ENCODE peak calls at places on chromosomes 16 and 17, in eight cellular contexts. R is MM.1S; Z is stomach; T is nephron progenitor cell; L is lower lobe of right lung; Y is activated effector memory CD4-positive, alpha-beta T cell treated with anti-CD3 and anti-CD28 coated beads, Interleukin-2, amount 50 U/mL, for 16 hours; D is body of pancreas; W is stromal cell of bone marrow. F is an unnamed sample.

GRCh38 chr16:24950275-24950674 is 64.9 kb downstream of the ARHGAP17 start:
- DNase-seq in R (no peak), Z (no peak), T (no peak), L (no peak), Y (no peak), D (no peak), W (peak), F (no peak)

GRCh38 chr17:48453447-48453846 is 23.4 kb upstream of the SKAP1 start:
- DNase-seq in R (peak), Z (no peak), T (no peak), L (no peak), Y (no peak), D (no peak), W (no peak), F (no peak)

GRCh38 chr17:79116575-79117368 is 42.1 kb downstream of the ENGASE start:
- DNase-seq in R (no peak), Z (no peak), T (no peak), L (no peak), Y (no peak), D (no peak), W (no peak), F (no peak)

GRCh38 chr17:50037321-50038107 is 18.4 kb upstream of the ITGA3 start:
- DNase-seq in R (no peak), Z (peak), T (no peak), L (peak), Y (peak), D (peak), W (peak), F (peak)

GRCh38 chr17:77110006-77110374 is 30.8 kb upstream of the SEC14L1 start:
- DNase-seq in R (peak), Z (no peak), T (no peak), L (no peak), Y (no peak), D (no peak), W (no peak), F (no peak)

GRCh38 chr16:10609410-10609774 is 29.0 kb upstream of the EMP2 start:
- DNase-seq in R (no peak), Z (no peak), T (no peak), L (no peak), Y (no peak), D (no peak), W (peak), F (no peak)

GRCh38 chr16:51538707-51539604 is 387.9 kb upstream of the SALL1 start:
- DNase-seq in R (no peak), Z (no peak), T (peak), L (no peak), Y (no peak), D (no peak), W (peak), F (no peak)

GRCh38 chr17:78970834-78971763 is 8.6 kb downstream of the LGALS3BP start:
- DNase-seq in R (peak), Z (peak), T (peak), L (peak), Y (peak), D (peak), W (no peak), F (no peak)

GRCh38 chr16:67156146-67156844 is 3.4 kb downstream of the TRADD start:
- DNase-seq in R (no peak), Z (no peak), T (no peak), L (no peak), Y (no peak), D (no peak), W (no peak), F (no peak)

GRCh38 chr17:46984892-46985291 is 5.8 kb upstream of the RPRML start:
- DNase-seq in R (no peak), Z (peak), T (no peak), L (no peak), Y (no peak), D (peak), W (no peak), F (no peak)

GRCh38 chr17:56910509-56911235 is 3.2 kb downstream of the TRIM25 start:
- DNase-seq in R (no peak), Z (no peak), T (no peak), L (no peak), Y (no peak), D (no peak), W (no peak), F (no peak)

GRCh38 chr17:42568341-42569111 is 1.6 kb downstream of the MLX start:
- DNase-seq in R (no peak), Z (no peak), T (no peak), L (no peak), Y (no peak), D (no peak), W (no peak), F (no peak)

GRCh38 chr17:44794699-44795413 is 35.2 kb downstream of the GJC1 start:
- DNase-seq in R (no peak), Z (no peak), T (no peak), L (no peak), Y (no peak), D (no peak), W (peak), F (no peak)

GRCh38 chr17:50056217-50056960 is 479 bp downstream of the ITGA3 start:
- DNase-seq in R (peak), Z (peak), T (peak), L (peak), Y (peak), D (peak), W (no peak), F (peak)

GRCh38 chr16:65229191-65229662 is 107.4 kb upstream of the CDH11 start:
- DNase-seq in R (no peak), Z (no peak), T (no peak), L (no peak), Y (no peak), D (no peak), W (no peak), F (no peak)

GRCh38 chr17:40648326-40648968 is 829 bp upstream of the SMARCE1 start:
- DNase-seq in R (no peak), Z (peak), T (no peak), L (no peak), Y (no peak), D (peak), W (peak), F (no peak)

GRCh38 chr17:45228985-45229517 is 7.4 kb downstream of the FMNL1 start:
- DNase-seq in R (peak), Z (peak), T (peak), L (peak), Y (peak), D (peak), W (peak), F (no peak)

GRCh38 chr16:49556252-49557069 is 182.9 kb downstream of the C16orf78 start:
- DNase-seq in R (peak), Z (no peak), T (peak), L (no peak), Y (no peak), D (no peak), W (no peak), F (no peak)

GRCh38 chr16:13039526-13039925 is 138.1 kb downstream of the SHISA9 start:
- DNase-seq in R (no peak), Z (no peak), T (no peak), L (no peak), Y (no peak), D (no peak), W (no peak), F (no peak)

GRCh38 chr17:32033223-32033622 is 26.0 kb downstream of the LRRC37B start:
- DNase-seq in R (no peak), Z (no peak), T (no peak), L (no peak), Y (no peak), D (no peak), W (no peak), F (no peak)

GRCh38 chr17:1978396-1978962 is 46.7 kb downstream of the RTN4RL1 start:
- DNase-seq in R (no peak), Z (no peak), T (no peak), L (no peak), Y (no peak), D (no peak), W (no peak), F (no peak)

GRCh38 chr17:34654871-34655270 is 75.5 kb downstream of the TMEM132E start:
- DNase-seq in R (no peak), Z (no peak), T (no peak), L (no peak), Y (no peak), D (no peak), W (no peak), F (no peak)

GRCh38 chr16:12669908-12670307 is 133.8 kb downstream of the CPPED1 start:
- DNase-seq in R (no peak), Z (no peak), T (no peak), L (no peak), Y (no peak), D (no peak), W (no peak), F (no peak)

GRCh38 chr17:82020874-82021727 is 1.6 kb downstream of the CENPX start:
- DNase-seq in R (peak), Z (peak), T (peak), L (peak), Y (peak), D (peak), W (peak), F (no peak)

GRCh38 chr16:15482068-15482747 is 47.8 kb downstream of the BMERB1 start:
- DNase-seq in R (no peak), Z (peak), T (no peak), L (no peak), Y (peak), D (peak), W (peak), F (no peak)

GRCh38 chr16:65195998-65196397 is 74.1 kb upstream of the CDH11 start:
- DNase-seq in R (no peak), Z (no peak), T (no peak), L (no peak), Y (no peak), D (no peak), W (no peak), F (no peak)

GRCh38 chr17:79814966-79815835 is 18.3 kb upstream of the CBX8 start:
- DNase-seq in R (no peak), Z (peak), T (peak), L (peak), Y (no peak), D (peak), W (no peak), F (no peak)

GRCh38 chr17:74125160-74125559 is 78.3 kb upstream of the RPL38 start:
- DNase-seq in R (no peak), Z (no peak), T (no peak), L (no peak), Y (peak), D (no peak), W (no peak), F (no peak)

GRCh38 chr16:11627822-11628457 is 40.3 kb upstream of the SNN start:
- DNase-seq in R (no peak), Z (peak), T (no peak), L (no peak), Y (no peak), D (no peak), W (peak), F (no peak)

GRCh38 chr16:17831330-17831729 is 360.6 kb upstream of the XYLT1 start:
- DNase-seq in R (no peak), Z (no peak), T (no peak), L (no peak), Y (no peak), D (no peak), W (no peak), F (no peak)

GRCh38 chr16:17411263-17411662 is 59.5 kb downstream of the XYLT1 start:
- DNase-seq in R (no peak), Z (no peak), T (no peak), L (no peak), Y (no peak), D (no peak), W (no peak), F (no peak)

GRCh38 chr16:21990381-21990944 is 10.5 kb downstream of the PDZD9 start:
- DNase-seq in R (no peak), Z (no peak), T (no peak), L (no peak), Y (no peak), D (no peak), W (no peak), F (no peak)

GRCh38 chr16:27083861-27084261 is 17.1 kb downstream of the C16orf82 start:
- DNase-seq in R (no peak), Z (no peak), T (peak), L (no peak), Y (peak), D (no peak), W (no peak), F (no peak)

GRCh38 chr16:31460582-31461002 is 1.3 kb downstream of the ARMC5 start:
- DNase-seq in R (peak), Z (no peak), T (no peak), L (no peak), Y (peak), D (no peak), W (no peak), F (peak)

GRCh38 chr16:30858111-30858495 is 35.8 kb downstream of the BCL7C start:
- DNase-seq in R (no peak), Z (no peak), T (no peak), L (no peak), Y (no peak), D (no peak), W (no peak), F (no peak)